ENCODE peak calls at places on chromosomes 2 and 18, in ten cellular contexts. W is stromal cell of bone marrow, K is A549, Q is posterior vena cava, C is globus pallidus, B is cardiac fibroblast, V is fibroblast of mammary gland, T is heart right ventricle, A is fibroblast of lung, Z is endodermal cell. M is an unnamed sample.

GRCh38 chr2:42809876-42810125 is 17.4 kb upstream of the HAAO start:
- DNase-seq in V (no peak), W (peak; percentile 74), K (peak; percentile 80), B (no peak), C (peak; percentile 87), Z (peak; percentile 91), Q (peak; percentile 95), T (peak; percentile 87), A (peak; percentile 79), M (no peak)

GRCh38 chr18:12109836-12110235 is 16.2 kb downstream of the ANKRD62 start:
- DNase-seq in Z (no peak), W (no peak), Q (no peak), A (no peak), K (no peak), C (no peak), T (no peak), V (no peak), B (no peak), M (no peak)

GRCh38 chr2:108348816-108349570 is 28.8 kb upstream of the SULT1C4 start:
- DNase-seq in T (no peak), C (no peak), A (no peak), B (no peak), Q (no peak), V (no peak), W (no peak), K (no peak), Z (no peak), M (no peak)

GRCh38 chr2:215724171-215724570 is 288.3 kb upstream of the FN1 start:
- DNase-seq in Z (no peak), V (no peak), Q (no peak), B (peak; percentile 63), C (no peak), T (no peak), K (no peak), A (no peak), W (no peak), M (no peak)

GRCh38 chr2:49903471-49903870 is 749.2 kb upstream of the FSHR start:
- DNase-seq in B (no peak), C (no peak), W (no peak), T (no peak), K (no peak), Q (no peak), Z (no peak), A (no peak), V (no peak), M (no peak)

GRCh38 chr2:39468574-39469331 is 31.7 kb upstream of the MAP4K3 start:
- DNase-seq in T (no peak), Q (no peak), K (no peak), C (no peak), Z (no peak), V (peak; percentile 29), B (no peak), W (no peak), A (peak; percentile 65), M (no peak)

GRCh38 chr2:62774555-62775366 is 69.2 kb downstream of the EHBP1 start:
- DNase-seq in Z (peak; percentile 44), A (peak; percentile 70), B (peak; percentile 75), K (no peak), Q (no peak), V (peak; percentile 71), W (peak; percentile 21), T (no peak), C (peak; percentile 42), M (peak; percentile 48)

GRCh38 chr18:49878996-49879585 is 65.8 kb upstream of the ACAA2 start:
- DNase-seq in C (no peak), W (no peak), T (no peak), K (no peak), Z (no peak), A (peak; percentile 55), V (peak; percentile 61), B (no peak), Q (no peak), M (no peak)

GRCh38 chr2:180907731-180908130 is 72.7 kb upstream of the UBE2E3 start:
- DNase-seq in B (peak; percentile 77), Z (no peak), C (no peak), A (peak; percentile 93), K (no peak), W (peak; percentile 33), T (no peak), Q (no peak), V (peak; percentile 88), M (no peak)

GRCh38 chr2:237209046-237209375 is 123.3 kb downstream of the COPS8 start:
- DNase-seq in T (no peak), Q (no peak), A (no peak), W (no peak), K (no peak), Z (no peak), V (no peak), C (no peak), B (no peak), M (no peak)

GRCh38 chr2:54065411-54065810 is 50.0 kb upstream of the ACYP2 start:
- DNase-seq in T (no peak), B (peak; percentile 92), V (peak; percentile 89), A (peak; percentile 97), Z (no peak), K (no peak), C (no peak), Q (no peak), W (peak; percentile 89), M (no peak)

GRCh38 chr2:27085670-27086089 is 892 bp upstream of the KHK start:
- DNase-seq in T (peak; percentile 83), C (peak; percentile 78), A (peak; percentile 70), Q (peak; percentile 94), W (peak; percentile 47), V (peak; percentile 69), K (peak; percentile 87), B (peak; percentile 75), Z (peak; percentile 85), M (peak; percentile 42)

M was measured in Panc1.